ENCODE peak calls at places on chromosome 22, in nine cellular contexts. One of them, this sample, is unnamed.
A peak's percentile ranks its signal among the peaks of the same experiment; 100 is the strongest.

GRCh38 chr22:29780781-29781676 is 13.9 kb downstream of the UQCR10 start:
- DNase-seq in colonic mucosa: no peak
- DNase-seq in choroid plexus epithelial cell: peak; percentile 78
- DNase-seq in esophagus squamous epithelium: no peak
- DNase-seq in spleen: no peak
- DNase-seq in heart right ventricle: no peak
- DNase-seq in suprapubic skin: no peak
- DNase-seq in cardiac muscle cell: peak; percentile 83
- DNase-seq in left ventricle myocardium inferior: no peak
- DNase-seq in this sample: peak; percentile 85

GRCh38 chr22:21041937-21042336 is 3.8 kb upstream of the LRRC74B start:
- DNase-seq in cardiac muscle cell: no peak
- DNase-seq in esophagus squamous epithelium: no peak
- DNase-seq in left ventricle myocardium inferior: no peak
- DNase-seq in colonic mucosa: no peak
- DNase-seq in choroid plexus epithelial cell: peak; percentile 71
- DNase-seq in heart right ventricle: no peak
- DNase-seq in suprapubic skin: no peak
- DNase-seq in spleen: no peak
- DNase-seq in this sample: no peak

GRCh38 chr22:30408388-30409101 is 11.7 kb downstream of the SEC14L2 start:
- DNase-seq in esophagus squamous epithelium: no peak
- DNase-seq in choroid plexus epithelial cell: peak; percentile 39
- DNase-seq in colonic mucosa: no peak
- DNase-seq in left ventricle myocardium inferior: no peak
- DNase-seq in cardiac muscle cell: no peak
- DNase-seq in spleen: no peak
- DNase-seq in heart right ventricle: no peak
- DNase-seq in suprapubic skin: no peak
- DNase-seq in this sample: no peak

GRCh38 chr22:46061431-46062231 is 84.7 kb upstream of the WNT7B start:
- DNase-seq in choroid plexus epithelial cell: no peak
- DNase-seq in left ventricle myocardium inferior: peak; percentile 22
- DNase-seq in suprapubic skin: peak; percentile 64
- DNase-seq in spleen: peak; percentile 77
- DNase-seq in esophagus squamous epithelium: no peak
- DNase-seq in heart right ventricle: no peak
- DNase-seq in colonic mucosa: no peak
- DNase-seq in cardiac muscle cell: no peak
- DNase-seq in this sample: no peak

GRCh38 chr22:45994516-45995404 is 17.8 kb upstream of the WNT7B start:
- DNase-seq in left ventricle myocardium inferior: peak; percentile 85
- DNase-seq in colonic mucosa: peak; percentile 88
- DNase-seq in spleen: peak; percentile 95
- DNase-seq in esophagus squamous epithelium: no peak
- DNase-seq in heart right ventricle: peak; percentile 84
- DNase-seq in suprapubic skin: peak; percentile 92
- DNase-seq in choroid plexus epithelial cell: peak; percentile 48
- DNase-seq in cardiac muscle cell: peak; percentile 74
- DNase-seq in this sample: no peak

GRCh38 chr22:49492756-49493251 is 334.9 kb downstream of the BRD1 start:
- DNase-seq in colonic mucosa: no peak
- DNase-seq in cardiac muscle cell: no peak
- DNase-seq in spleen: no peak
- DNase-seq in choroid plexus epithelial cell: no peak
- DNase-seq in suprapubic skin: no peak
- DNase-seq in esophagus squamous epithelium: no peak
- DNase-seq in heart right ventricle: no peak
- DNase-seq in left ventricle myocardium inferior: no peak
- DNase-seq in this sample: no peak

GRCh38 chr22:24134090-24134846 is 47.0 kb upstream of the SUSD2 start:
- DNase-seq in choroid plexus epithelial cell: peak; percentile 36
- DNase-seq in heart right ventricle: peak; percentile 49
- DNase-seq in colonic mucosa: no peak
- DNase-seq in suprapubic skin: no peak
- DNase-seq in esophagus squamous epithelium: no peak
- DNase-seq in spleen: peak; percentile 90
- DNase-seq in cardiac muscle cell: no peak
- DNase-seq in left ventricle myocardium inferior: peak; percentile 36
- DNase-seq in this sample: no peak

GRCh38 chr22:37681556-37682049 is 4.5 kb upstream of the NOL12 start:
- DNase-seq in spleen: peak; percentile 87
- DNase-seq in heart right ventricle: peak; percentile 76
- DNase-seq in suprapubic skin: no peak
- DNase-seq in cardiac muscle cell: peak; percentile 85
- DNase-seq in choroid plexus epithelial cell: peak; percentile 88
- DNase-seq in left ventricle myocardium inferior: peak; percentile 61
- DNase-seq in esophagus squamous epithelium: no peak
- DNase-seq in colonic mucosa: peak; percentile 84
- DNase-seq in this sample: peak; percentile 63

GRCh38 chr22:50268655-50269113 is 1.5 kb downstream of the MAPK11 start:
- DNase-seq in suprapubic skin: no peak
- DNase-seq in cardiac muscle cell: peak; percentile 38
- DNase-seq in heart right ventricle: no peak
- DNase-seq in spleen: no peak
- DNase-seq in choroid plexus epithelial cell: peak; percentile 26
- DNase-seq in colonic mucosa: peak; percentile 54
- DNase-seq in esophagus squamous epithelium: no peak
- DNase-seq in left ventricle myocardium inferior: no peak
- DNase-seq in this sample: no peak

GRCh38 chr22:30636226-30637077 is 871 bp downstream of the SLC35E4 start:
- DNase-seq in heart right ventricle: no peak
- DNase-seq in left ventricle myocardium inferior: peak; percentile 29
- DNase-seq in esophagus squamous epithelium: no peak
- DNase-seq in cardiac muscle cell: no peak
- DNase-seq in choroid plexus epithelial cell: no peak
- DNase-seq in spleen: peak; percentile 84
- DNase-seq in colonic mucosa: peak; percentile 46
- DNase-seq in suprapubic skin: no peak
- DNase-seq in this sample: no peak

GRCh38 chr22:30205281-30206115 is 41.1 kb downstream of the LIF start:
- DNase-seq in left ventricle myocardium inferior: peak; percentile 49
- DNase-seq in esophagus squamous epithelium: no peak
- DNase-seq in cardiac muscle cell: peak; percentile 96
- DNase-seq in spleen: no peak
- DNase-seq in heart right ventricle: peak; percentile 60
- DNase-seq in choroid plexus epithelial cell: peak; percentile 94
- DNase-seq in colonic mucosa: no peak
- DNase-seq in suprapubic skin: peak; percentile 89
- DNase-seq in this sample: peak; percentile 76

GRCh38 chr22:23833911-23834317 is 4.9 kb downstream of the DERL3 start:
- DNase-seq in colonic mucosa: no peak
- DNase-seq in heart right ventricle: no peak
- DNase-seq in choroid plexus epithelial cell: no peak
- DNase-seq in cardiac muscle cell: no peak
- DNase-seq in spleen: peak; percentile 62
- DNase-seq in suprapubic skin: peak; percentile 54
- DNase-seq in esophagus squamous epithelium: no peak
- DNase-seq in left ventricle myocardium inferior: no peak
- DNase-seq in this sample: no peak

GRCh38 chr22:50190182-50190951 is 4.7 kb downstream of the TRABD start:
- DNase-seq in suprapubic skin: peak; percentile 88
- DNase-seq in colonic mucosa: peak; percentile 90
- DNase-seq in heart right ventricle: peak; percentile 77
- DNase-seq in cardiac muscle cell: peak; percentile 50
- DNase-seq in choroid plexus epithelial cell: peak; percentile 67
- DNase-seq in esophagus squamous epithelium: peak; percentile 81
- DNase-seq in left ventricle myocardium inferior: peak; percentile 84
- DNase-seq in spleen: peak; percentile 99
- DNase-seq in this sample: no peak

GRCh38 chr22:33464698-33465097 is 406.5 kb upstream of the SYN3 start:
- DNase-seq in esophagus squamous epithelium: no peak
- DNase-seq in suprapubic skin: no peak
- DNase-seq in left ventricle myocardium inferior: no peak
- DNase-seq in heart right ventricle: no peak
- DNase-seq in cardiac muscle cell: no peak
- DNase-seq in spleen: no peak
- DNase-seq in choroid plexus epithelial cell: no peak
- DNase-seq in colonic mucosa: no peak
- DNase-seq in this sample: no peak

GRCh38 chr22:41820447-41820846 is 12.5 kb upstream of the SREBF2 start:
- DNase-seq in heart right ventricle: no peak
- DNase-seq in choroid plexus epithelial cell: no peak
- DNase-seq in colonic mucosa: no peak
- DNase-seq in left ventricle myocardium inferior: no peak
- DNase-seq in cardiac muscle cell: no peak
- DNase-seq in esophagus squamous epithelium: no peak
- DNase-seq in spleen: no peak
- DNase-seq in suprapubic skin: no peak
- DNase-seq in this sample: no peak

GRCh38 chr22:25452116-25452700 is 112.3 kb upstream of the GRK3 start:
- DNase-seq in colonic mucosa: no peak
- DNase-seq in heart right ventricle: no peak
- DNase-seq in esophagus squamous epithelium: no peak
- DNase-seq in left ventricle myocardium inferior: no peak
- DNase-seq in choroid plexus epithelial cell: no peak
- DNase-seq in spleen: no peak
- DNase-seq in suprapubic skin: no peak
- DNase-seq in cardiac muscle cell: peak; percentile 44
- DNase-seq in this sample: no peak

GRCh38 chr22:17817079-17817478 is 42.8 kb upstream of the BID start:
- DNase-seq in cardiac muscle cell: no peak
- DNase-seq in spleen: no peak
- DNase-seq in colonic mucosa: no peak
- DNase-seq in suprapubic skin: no peak
- DNase-seq in heart right ventricle: no peak
- DNase-seq in choroid plexus epithelial cell: no peak
- DNase-seq in left ventricle myocardium inferior: no peak
- DNase-seq in esophagus squamous epithelium: no peak
- DNase-seq in this sample: no peak

GRCh38 chr22:30866811-30867271 is 101.7 kb downstream of the MORC2 start:
- DNase-seq in spleen: no peak
- DNase-seq in colonic mucosa: no peak
- DNase-seq in left ventricle myocardium inferior: no peak
- DNase-seq in choroid plexus epithelial cell: no peak
- DNase-seq in heart right ventricle: no peak
- DNase-seq in suprapubic skin: peak; percentile 16
- DNase-seq in cardiac muscle cell: no peak
- DNase-seq in esophagus squamous epithelium: no peak
- DNase-seq in this sample: no peak

GRCh38 chr22:49948958-49949913 is 11.3 kb upstream of the PIM3 start:
- DNase-seq in left ventricle myocardium inferior: no peak
- DNase-seq in heart right ventricle: no peak
- DNase-seq in suprapubic skin: no peak
- DNase-seq in cardiac muscle cell: no peak
- DNase-seq in colonic mucosa: peak; percentile 90
- DNase-seq in choroid plexus epithelial cell: no peak
- DNase-seq in spleen: no peak
- DNase-seq in esophagus squamous epithelium: no peak
- DNase-seq in this sample: no peak

GRCh38 chr22:22059476-22060002 is 77.0 kb upstream of the TOP3B start:
- DNase-seq in choroid plexus epithelial cell: no peak
- DNase-seq in left ventricle myocardium inferior: no peak
- DNase-seq in esophagus squamous epithelium: no peak
- DNase-seq in colonic mucosa: no peak
- DNase-seq in suprapubic skin: no peak
- DNase-seq in spleen: no peak
- DNase-seq in heart right ventricle: no peak
- DNase-seq in cardiac muscle cell: no peak
- DNase-seq in this sample: no peak

DNA sequence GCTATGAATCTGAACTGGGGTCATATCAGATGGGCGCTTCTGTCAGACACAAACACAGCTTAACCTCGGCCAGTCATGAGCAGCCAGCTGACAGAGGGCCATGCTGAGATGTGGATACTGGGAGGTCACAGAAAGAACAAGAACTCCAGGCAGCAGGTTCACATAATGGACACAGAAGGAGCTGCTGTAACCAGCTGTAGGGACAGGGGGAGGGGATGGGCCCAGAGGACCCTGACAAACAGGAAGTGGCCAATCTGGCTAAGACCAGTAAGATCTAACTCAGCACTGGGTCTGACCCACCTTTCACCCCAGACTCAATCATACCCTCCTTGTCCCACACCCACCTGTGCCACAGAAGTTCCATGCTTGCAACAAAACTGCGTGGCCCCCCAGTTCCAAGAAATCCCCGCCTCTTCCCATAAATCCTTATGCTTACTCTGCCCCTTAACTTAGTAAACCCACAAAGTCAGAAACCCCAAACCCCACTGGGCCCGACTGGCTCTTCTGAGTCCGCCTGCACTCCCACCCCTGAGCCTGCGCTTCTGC is 3.9 kb downstream of the APOL4 start:
- DNase-seq in suprapubic skin: no peak
- DNase-seq in heart right ventricle: peak; percentile 50
- DNase-seq in colonic mucosa: no peak
- DNase-seq in choroid plexus epithelial cell: no peak
- DNase-seq in esophagus squamous epithelium: no peak
- DNase-seq in spleen: no peak
- DNase-seq in cardiac muscle cell: no peak
- DNase-seq in left ventricle myocardium inferior: no peak
- DNase-seq in this sample: no peak
- H3K4me3 ChIP-seq in suprapubic skin: no peak overlapping the region
- H3K4me3 ChIP-seq in heart right ventricle: no peak overlapping the region
- H3K4me3 ChIP-seq in colonic mucosa: no peak overlapping the region
- H3K4me3 ChIP-seq in choroid plexus epithelial cell: no peak overlapping the region
- H3K4me3 ChIP-seq in esophagus squamous epithelium: no peak overlapping the region
- H3K4me3 ChIP-seq in spleen: no peak overlapping the region
- H3K4me3 ChIP-seq in cardiac muscle cell: no peak overlapping the region
- H3K4me3 ChIP-seq in left ventricle myocardium inferior: no peak overlapping the region
- H3K4me3 ChIP-seq in this sample: no peak overlapping the region

GRCh38 chr22:39327995-39328754 is 8.8 kb upstream of the RPL3 start:
- DNase-seq in heart right ventricle: no peak
- DNase-seq in choroid plexus epithelial cell: peak; percentile 58
- DNase-seq in esophagus squamous epithelium: no peak
- DNase-seq in cardiac muscle cell: no peak
- DNase-seq in spleen: peak; percentile 72
- DNase-seq in suprapubic skin: no peak
- DNase-seq in colonic mucosa: no peak
- DNase-seq in left ventricle myocardium inferior: no peak
- DNase-seq in this sample: no peak
- TF ChIP-seq CTCF in heart right ventricle: no peak
- TF ChIP-seq CTCF in choroid plexus epithelial cell: peak; percentile 11
- TF ChIP-seq CTCF in esophagus squamous epithelium: no peak
- TF ChIP-seq CTCF in cardiac muscle cell: no peak
- TF ChIP-seq CTCF in spleen: no peak
- TF ChIP-seq CTCF in suprapubic skin: no peak
- TF ChIP-seq CTCF in colonic mucosa: no peak
- TF ChIP-seq CTCF in left ventricle myocardium inferior: no peak
- TF ChIP-seq CTCF in this sample: no peak

DNA sequence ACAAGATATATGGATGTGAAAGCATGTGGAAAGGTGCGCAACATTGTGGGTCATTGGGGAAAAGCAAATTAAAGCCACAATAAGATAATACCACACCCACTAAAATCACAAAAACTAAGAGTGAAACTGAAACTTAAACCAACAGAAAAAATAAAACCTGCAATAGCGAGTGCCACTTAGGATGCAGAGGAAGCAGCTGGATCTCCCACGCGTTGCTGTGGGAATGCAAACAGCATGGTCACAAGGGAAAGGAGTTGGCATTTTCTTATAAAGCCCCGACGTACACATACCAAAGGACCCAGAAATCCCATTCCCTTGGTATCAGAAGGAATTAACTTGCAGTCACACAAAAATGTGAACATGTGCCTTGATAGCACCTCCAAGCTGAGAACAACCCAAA is 712.0 kb downstream of the TBC1D22A start:
- DNase-seq in suprapubic skin: no peak
- DNase-seq in colonic mucosa: no peak
- DNase-seq in left ventricle myocardium inferior: no peak
- DNase-seq in heart right ventricle: no peak
- DNase-seq in choroid plexus epithelial cell: peak; percentile 0
- DNase-seq in spleen: no peak
- DNase-seq in cardiac muscle cell: no peak
- DNase-seq in esophagus squamous epithelium: no peak
- DNase-seq in this sample: no peak
- H3K4me3 ChIP-seq in suprapubic skin: no peak overlapping the region
- H3K4me3 ChIP-seq in colonic mucosa: no peak overlapping the region
- H3K4me3 ChIP-seq in left ventricle myocardium inferior: no peak overlapping the region
- H3K4me3 ChIP-seq in heart right ventricle: no peak overlapping the region
- H3K4me3 ChIP-seq in choroid plexus epithelial cell: no peak overlapping the region
- H3K4me3 ChIP-seq in spleen: no peak overlapping the region
- H3K4me3 ChIP-seq in cardiac muscle cell: no peak overlapping the region
- H3K4me3 ChIP-seq in esophagus squamous epithelium: peak overlapping the region; percentile 16
- H3K4me3 ChIP-seq in this sample: no peak overlapping the region

GRCh38 chr22:19645391-19645790 is 68.9 kb upstream of the SEPTIN5 start:
- DNase-seq in suprapubic skin: no peak
- DNase-seq in esophagus squamous epithelium: no peak
- DNase-seq in choroid plexus epithelial cell: no peak
- DNase-seq in spleen: no peak
- DNase-seq in cardiac muscle cell: no peak
- DNase-seq in left ventricle myocardium inferior: no peak
- DNase-seq in heart right ventricle: no peak
- DNase-seq in colonic mucosa: no peak
- DNase-seq in this sample: no peak
- TF ChIP-seq CTCF in suprapubic skin: no peak
- TF ChIP-seq CTCF in esophagus squamous epithelium: no peak
- TF ChIP-seq CTCF in choroid plexus epithelial cell: peak; percentile 5
- TF ChIP-seq CTCF in spleen: no peak
- TF ChIP-seq CTCF in cardiac muscle cell: no peak
- TF ChIP-seq CTCF in left ventricle myocardium inferior: no peak
- TF ChIP-seq CTCF in heart right ventricle: no peak
- TF ChIP-seq CTCF in colonic mucosa: no peak
- TF ChIP-seq CTCF in this sample: no peak